ENCODE peak calls at places on chromosome 4, in four cellular contexts. W is uterus, S is SJSA1, J is astrocyte of the cerebellum. R is an unnamed sample.

GRCh38 chr4:8710946-8711345 is 118.4 kb downstream of the CPZ start:
- DNase-seq in W (peak), S (no peak), J (no peak), R (no peak)

GRCh38 chr4:11297627-11298026 is 131.1 kb downstream of the HS3ST1 start:
- DNase-seq in W (no peak), S (no peak), J (no peak), R (no peak)

GRCh38 chr4:128163177-128164117 is 102.3 kb downstream of the LARP1B start:
- DNase-seq in W (no peak), S (peak), J (peak), R (no peak)

GRCh38 chr4:118816538-118817177 is 19.3 kb downstream of the SEC24D start:
- DNase-seq in W (no peak), S (no peak), J (no peak), R (no peak)

GRCh38 chr4:176436500-176436973 is 116.8 kb downstream of the SPCS3 start:
- DNase-seq in W (no peak), S (peak), J (no peak), R (no peak)

GRCh38 chr4:156146581-156146980 is 192.9 kb upstream of the CTSO start:
- DNase-seq in W (no peak), S (no peak), J (peak), R (no peak)

GRCh38 chr4:92268642-92269041 is 35.1 kb upstream of the GRID2 start:
- DNase-seq in W (no peak), S (no peak), J (no peak), R (no peak)

GRCh38 chr4:160257324-160257723 is 1154.4 kb downstream of the RAPGEF2 start:
- DNase-seq in W (no peak), S (no peak), J (no peak), R (no peak)

GRCh38 chr4:156545003-156545785 is 426.4 kb downstream of the PDGFC start:
- DNase-seq in W (no peak), S (no peak), J (no peak), R (no peak)

GRCh38 chr4:76894537-76894936 is 3.4 kb downstream of the SOWAHB start:
- DNase-seq in W (no peak), S (no peak), J (no peak), R (no peak)

GRCh38 chr4:74433541-74434172 is 11.3 kb upstream of the AREG start:
- DNase-seq in W (no peak), S (no peak), J (no peak), R (no peak)

GRCh38 chr4:147194107-147194506 is 248.4 kb upstream of the TTC29 start:
- DNase-seq in W (no peak), S (no peak), J (no peak), R (no peak)

GRCh38 chr4:24278693-24279092 is 305.7 kb downstream of the DHX15 start:
- DNase-seq in W (no peak), S (no peak), J (no peak), R (no peak)

GRCh38 chr4:145819246-145820181 is 119.1 kb downstream of the ZNF827 start:
- DNase-seq in W (no peak), S (no peak), J (no peak), R (no peak)

GRCh38 chr4:112005027-112005426 is 140.2 kb upstream of the FAM241A start:
- DNase-seq in W (no peak), S (no peak), J (no peak), R (no peak)

GRCh38 chr4:5489260-5489659 is 219.1 kb downstream of the EVC2 start:
- DNase-seq in W (no peak), S (no peak), J (no peak), R (no peak)

GRCh38 chr4:3461515-3462291 is 1.4 kb upstream of the DOK7 start:
- DNase-seq in W (no peak), S (no peak), J (no peak), R (no peak)

GRCh38 chr4:23333946-23334878 is 555.6 kb downstream of the PPARGC1A start:
- DNase-seq in W (no peak), S (peak), J (peak), R (peak)

GRCh38 chr4:36099509-36099908 is 144.8 kb downstream of the ARAP2 start:
- DNase-seq in W (no peak), S (no peak), J (no peak), R (no peak)

GRCh38 chr4:115272185-115272584 is 158.8 kb upstream of the NDST4 start:
- DNase-seq in W (no peak), S (no peak), J (no peak), R (no peak)

GRCh38 chr4:42302348-42302747 is 94.9 kb upstream of the SHISA3 start:
- DNase-seq in W (no peak), S (no peak), J (no peak), R (no peak)

GRCh38 chr4:81032805-81033684 is 2.5 kb downstream of the BMP3 start:
- DNase-seq in W (no peak), S (no peak), J (no peak), R (no peak)

GRCh38 chr4:87011340-87012034 is 76.7 kb downstream of the AFF1 start:
- DNase-seq in W (peak), S (peak), J (peak), R (no peak)

GRCh38 chr4:128590773-128591172 is 218.7 kb upstream of the JADE1 start:
- DNase-seq in W (peak), S (no peak), J (no peak), R (no peak)

GRCh38 chr4:83535520-83535944 is 376 bp upstream of the GPAT3 start:
- DNase-seq in W (peak), S (no peak), J (peak), R (no peak)

GRCh38 chr4:45063166-45063565 is 336.8 kb upstream of the GNPDA2 start:
- DNase-seq in W (peak), S (no peak), J (no peak), R (no peak)

GRCh38 chr4:138035781-138036258 is 206.3 kb downstream of the SLC7A11 start:
- DNase-seq in W (no peak), S (peak), J (peak), R (no peak)

GRCh38 chr4:3401436-3402171 is 40.2 kb upstream of the HGFAC start:
- DNase-seq in W (no peak), S (peak), J (peak), R (no peak)

GRCh38 chr4:79048878-79049277 is 109.6 kb upstream of the PAQR3 start:
- DNase-seq in W (no peak), S (no peak), J (no peak), R (no peak)

GRCh38 chr4:79046191-79046590 is 107.0 kb upstream of the PAQR3 start:
- DNase-seq in W (no peak), S (peak), J (no peak), R (no peak)

GRCh38 chr4:79053754-79054153 is 114.5 kb upstream of the PAQR3 start:
- DNase-seq in W (no peak), S (no peak), J (no peak), R (no peak)

GRCh38 chr4:79050521-79050880 is 111.3 kb upstream of the PAQR3 start:
- DNase-seq in W (no peak), S (no peak), J (no peak), R (no peak)

DNA sequence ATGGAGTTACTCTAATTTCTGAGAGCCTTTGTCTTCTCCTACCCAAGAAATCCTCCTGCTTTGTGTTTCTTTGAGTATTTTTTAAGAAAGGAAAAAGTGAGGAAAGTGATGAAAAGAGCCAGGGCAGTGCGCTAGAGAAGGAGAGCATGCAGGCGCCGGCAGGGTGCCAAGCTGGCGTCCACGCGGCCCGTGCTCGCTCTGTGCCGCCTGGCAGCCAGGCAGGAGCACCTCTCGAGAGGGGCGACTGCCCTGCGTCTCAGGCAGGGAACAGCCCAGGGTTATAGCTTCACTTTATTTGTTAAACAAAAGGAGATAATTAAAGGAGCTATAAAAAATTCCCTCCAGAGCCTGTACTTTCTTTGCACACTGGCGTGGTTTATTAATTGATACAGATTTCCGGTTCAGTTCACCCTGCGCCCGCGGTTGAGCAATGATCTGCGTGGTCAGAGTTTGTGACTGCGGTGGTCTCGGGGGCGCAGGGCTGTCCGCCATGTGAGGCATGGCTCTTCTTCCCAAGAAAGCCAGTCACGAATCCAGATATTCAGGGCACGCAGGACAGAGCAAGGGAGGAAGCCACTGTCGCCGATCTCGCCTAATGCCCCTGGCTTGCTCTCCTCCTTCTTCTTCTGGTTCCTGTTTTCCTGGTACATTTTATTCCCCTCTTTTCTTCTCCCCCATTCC is 110.7 kb upstream of the PAQR3 start:
- DNase-seq in W (no peak), S (no peak), J (no peak), R (no peak)
- H3K4me3 ChIP-seq in W (no peak), S (no peak), J (peak), R (no peak)

GRCh38 chr4:134189480-134189879 is 12.1 kb downstream of the PABPC4L start:
- DNase-seq in W (no peak), S (no peak), J (no peak), R (no peak)
- H3K4me3 ChIP-seq in W (no peak), S (no peak), J (no peak), R (no peak)

DNA sequence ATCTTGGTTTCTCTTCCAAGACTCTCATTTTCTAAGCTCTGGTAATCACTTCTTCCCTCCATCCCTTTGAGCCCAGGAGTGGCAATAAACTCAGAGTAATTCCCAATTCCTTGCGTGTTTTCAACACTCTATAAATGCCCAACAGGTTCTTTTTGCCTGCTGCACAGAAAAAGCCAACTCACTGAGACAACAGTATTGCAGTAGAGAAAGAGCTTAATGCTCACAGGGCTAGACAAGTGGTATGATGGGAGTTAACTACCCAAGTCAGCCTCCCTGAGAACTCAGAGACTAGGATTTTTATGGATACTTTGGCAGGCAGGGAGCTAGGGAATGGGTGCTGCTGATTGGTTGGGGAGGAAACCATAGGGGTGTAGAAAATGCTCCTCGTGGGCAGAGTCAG is 103.4 kb downstream of the MTNR1A start:
- DNase-seq in W (no peak), S (no peak), J (no peak), R (no peak)
- H3K4me3 ChIP-seq in W (no peak), S (no peak), J (no peak), R (no peak)

GRCh38 chr4:26003072-26003471 is 89.1 kb downstream of the SMIM20 start:
- DNase-seq in W (no peak), S (no peak), J (no peak), R (no peak)

GRCh38 chr4:26001816-26002215 is 87.8 kb downstream of the SMIM20 start:
- DNase-seq in W (no peak), S (no peak), J (no peak), R (no peak)

GRCh38 chr4:26004290-26004689 is 90.3 kb downstream of the SMIM20 start:
- DNase-seq in W (no peak), S (no peak), J (no peak), R (no peak)

GRCh38 chr4:26000274-26000950 is 86.4 kb downstream of the SMIM20 start:
- DNase-seq in W (no peak), S (no peak), J (no peak), R (no peak)

GRCh38 chr4:26001413-26001812 is 87.4 kb downstream of the SMIM20 start:
- DNase-seq in W (no peak), S (no peak), J (no peak), R (no peak)
- H3K4me3 ChIP-seq in W (no peak), S (no peak), J (no peak), R (no peak)

GRCh38 chr4:165656399-165656798 is 216.6 kb upstream of the TLL1 start:
- DNase-seq in W (no peak), S (no peak), J (no peak), R (no peak)
- H3K4me3 ChIP-seq in W (no peak), S (no peak), J (no peak), R (no peak)